ENCODE peak calls at places on chromosomes 7 and 10, in ten cellular contexts. H, Z, W, Q, V, B, D, I, C and Y are unnamed samples.

GRCh38 chr10:67772894-67773511 is 65.0 kb downstream of the DNAJC12 start:
- DNase-seq in H (no peak), Z (no peak), W (no peak), Q (peak), V (no peak), B (no peak), D (no peak), I (no peak), C (no peak), Y (no peak)

GRCh38 chr7:154960063-154960790 is 42.7 kb downstream of the PAXIP1 start:
- DNase-seq in H (no peak), Z (no peak), W (no peak), Q (no peak), V (peak), B (no peak), D (no peak), I (peak), C (no peak), Y (no peak)

GRCh38 chr10:98596404-98596803 is 149.7 kb upstream of the HPS1 start:
- DNase-seq in H (no peak), Z (no peak), W (no peak), Q (no peak), V (no peak), B (no peak), D (no peak), I (no peak), C (no peak), Y (no peak)

GRCh38 chr10:4243651-4244050 is 458.6 kb upstream of the KLF6 start:
- DNase-seq in H (no peak), Z (no peak), W (peak), Q (no peak), V (peak), B (no peak), D (no peak), I (no peak), C (no peak), Y (no peak)

GRCh38 chr7:150900675-150901074 is 48.4 kb downstream of the AOC1 start:
- DNase-seq in H (no peak), Z (no peak), W (no peak), Q (no peak), V (no peak), B (no peak), D (no peak), I (no peak), C (no peak), Y (no peak)

GRCh38 chr7:157010588-157011332 is at the start of gene MNX1:
- DNase-seq in H (peak), Z (peak), W (no peak), Q (peak), V (peak), B (peak), D (no peak), I (no peak), C (no peak), Y (peak)

GRCh38 chr7:55444786-55445185 is 79.6 kb downstream of the LANCL2 start:
- DNase-seq in H (no peak), Z (no peak), W (no peak), Q (no peak), V (no peak), B (peak), D (no peak), I (no peak), C (no peak), Y (no peak)

GRCh38 chr10:687583-688286 is 1.7 kb downstream of the DIP2C start:
- DNase-seq in H (no peak), Z (no peak), W (no peak), Q (no peak), V (no peak), B (no peak), D (peak), I (no peak), C (no peak), Y (no peak)

GRCh38 chr10:117534321-117535044 is 8.1 kb upstream of the EMX2 start:
- DNase-seq in H (no peak), Z (no peak), W (no peak), Q (no peak), V (no peak), B (no peak), D (no peak), I (no peak), C (no peak), Y (no peak)

GRCh38 chr10:128854965-128855364 is 612.1 kb upstream of the MGMT start:
- DNase-seq in H (no peak), Z (peak), W (peak), Q (no peak), V (peak), B (no peak), D (peak), I (no peak), C (no peak), Y (no peak)

GRCh38 chr10:125158528-125159485 is 1.6 kb downstream of the CTBP2 start:
- DNase-seq in H (no peak), Z (peak), W (no peak), Q (peak), V (peak), B (no peak), D (peak), I (peak), C (no peak), Y (peak)

GRCh38 chr7:27179503-27180430 is 5.3 kb downstream of the HOXA11 start:
- DNase-seq in H (no peak), Z (no peak), W (no peak), Q (peak), V (peak), B (no peak), D (peak), I (no peak), C (peak), Y (peak)

GRCh38 chr10:35213699-35214098 is 87.1 kb downstream of the CREM start:
- DNase-seq in H (no peak), Z (no peak), W (no peak), Q (no peak), V (no peak), B (no peak), D (no peak), I (no peak), C (no peak), Y (no peak)

GRCh38 chr10:32954080-32954479 is 4.0 kb downstream of the ITGB1 start:
- DNase-seq in H (no peak), Z (no peak), W (no peak), Q (no peak), V (no peak), B (no peak), D (no peak), I (no peak), C (no peak), Y (no peak)

GRCh38 chr7:106947244-106947728 is 82.2 kb downstream of the PIK3CG start:
- DNase-seq in H (peak), Z (peak), W (peak), Q (peak), V (peak), B (peak), D (no peak), I (no peak), C (no peak), Y (peak)

GRCh38 chr7:76303057-76303828 is 770 bp downstream of the HSPB1 start:
- DNase-seq in H (peak), Z (peak), W (peak), Q (peak), V (peak), B (peak), D (peak), I (peak), C (peak), Y (peak)

GRCh38 chr7:73707045-73707631 is 12.3 kb downstream of the STX1A start:
- DNase-seq in H (no peak), Z (no peak), W (no peak), Q (peak), V (peak), B (no peak), D (no peak), I (no peak), C (no peak), Y (peak)

GRCh38 chr7:91342402-91342801 is 78.2 kb downstream of the FZD1 start:
- DNase-seq in H (no peak), Z (no peak), W (no peak), Q (no peak), V (no peak), B (no peak), D (no peak), I (no peak), C (no peak), Y (no peak)

GRCh38 chr7:1386623-1387220 is 72.5 kb downstream of the MICALL2 start:
- DNase-seq in H (no peak), Z (no peak), W (no peak), Q (no peak), V (no peak), B (no peak), D (no peak), I (no peak), C (no peak), Y (peak)

GRCh38 chr7:139741813-139742344 is 35.9 kb downstream of the HIPK2 start:
- DNase-seq in H (no peak), Z (no peak), W (no peak), Q (no peak), V (no peak), B (no peak), D (no peak), I (no peak), C (no peak), Y (no peak)

GRCh38 chr7:118245267-118246040 is 20.9 kb downstream of the ANKRD7 start:
- DNase-seq in H (no peak), Z (no peak), W (no peak), Q (no peak), V (no peak), B (no peak), D (no peak), I (no peak), C (no peak), Y (no peak)

GRCh38 chr7:33922820-33923219 is 17.5 kb downstream of the BMPER start:
- DNase-seq in H (no peak), Z (peak), W (no peak), Q (no peak), V (no peak), B (no peak), D (no peak), I (no peak), C (no peak), Y (no peak)

GRCh38 chr10:3980139-3980538 is 195.1 kb upstream of the KLF6 start:
- DNase-seq in H (no peak), Z (no peak), W (no peak), Q (no peak), V (no peak), B (no peak), D (no peak), I (no peak), C (no peak), Y (no peak)

GRCh38 chr10:26269754-26270153 is 53.2 kb downstream of the GAD2 start:
- DNase-seq in H (no peak), Z (no peak), W (peak), Q (peak), V (peak), B (peak), D (no peak), I (no peak), C (no peak), Y (no peak)

GRCh38 chr10:84988011-84988410 is 659.6 kb downstream of the CCSER2 start:
- DNase-seq in H (no peak), Z (no peak), W (no peak), Q (no peak), V (no peak), B (no peak), D (no peak), I (no peak), C (no peak), Y (no peak)

GRCh38 chr10:72073677-72074412 is 14.5 kb downstream of the SPOCK2 start:
- DNase-seq in H (no peak), Z (no peak), W (no peak), Q (no peak), V (no peak), B (no peak), D (peak), I (no peak), C (no peak), Y (no peak)

GRCh38 chr7:140695381-140695780 is 1.1 kb upstream of the NDUFB2 start:
- DNase-seq in H (no peak), Z (no peak), W (no peak), Q (no peak), V (no peak), B (no peak), D (no peak), I (no peak), C (no peak), Y (no peak)

GRCh38 chr10:33876547-33877400 is 542.3 kb upstream of the NRP1 start:
- DNase-seq in H (no peak), Z (no peak), W (no peak), Q (no peak), V (peak), B (peak), D (no peak), I (peak), C (no peak), Y (no peak)

GRCh38 chr10:21528452-21529235 is 3.2 kb upstream of the SKIDA1 start:
- DNase-seq in H (no peak), Z (no peak), W (no peak), Q (peak), V (peak), B (no peak), D (no peak), I (no peak), C (no peak), Y (peak)

GRCh38 chr7:101723835-101724234 is 93.6 kb upstream of the CUX1 start:
- DNase-seq in H (no peak), Z (no peak), W (no peak), Q (no peak), V (no peak), B (no peak), D (no peak), I (no peak), C (no peak), Y (no peak)